ENCODE peak calls at places on chromosomes 7 and 10, in five cellular contexts. O is ovary; I is HuH-7; Z is NCI-H460; U is naive thymus-derived CD4-positive, alpha-beta T cell. C is an unnamed sample.

GRCh38 chr10:66629976-66630375 is 295.9 kb upstream of the LRRTM3 start:
- DNase-seq in O (no peak), I (no peak), Z (no peak), U (no peak), C (no peak)

GRCh38 chr10:29105516-29106215 is 183.2 kb upstream of the LYZL1 start:
- DNase-seq in O (no peak), I (no peak), Z (no peak), U (no peak), C (no peak)

GRCh38 chr7:22849158-22849557 is 26.5 kb upstream of the TOMM7 start:
- DNase-seq in O (no peak), I (no peak), Z (no peak), U (no peak), C (no peak)

GRCh38 chr10:113890769-113891168 is 36.3 kb downstream of the NHLRC2 start:
- DNase-seq in O (no peak), I (no peak), Z (no peak), U (no peak), C (no peak)

GRCh38 chr10:12351447-12351846 is 2.1 kb downstream of the CAMK1D start:
- DNase-seq in O (no peak), I (no peak), Z (no peak), U (no peak), C (no peak)

GRCh38 chr10:12721334-12721733 is 280.2 kb downstream of the CCDC3 start:
- DNase-seq in O (no peak), I (no peak), Z (no peak), U (no peak), C (no peak)

GRCh38 chr7:27709137-27710075 is 30.6 kb upstream of the TAX1BP1 start:
- DNase-seq in O (peak), I (no peak), Z (no peak), U (no peak), C (no peak)

GRCh38 chr10:118547282-118547681 is 48.2 kb downstream of the PRLHR start:
- DNase-seq in O (no peak), I (no peak), Z (no peak), U (no peak), C (no peak)

C was measured in ascending aorta.